ENCODE peak calls at places on chromosome 21, in four cellular contexts. J, D, W and F are unnamed samples.
A peak's percentile ranks its signal among the peaks of the same experiment; 100 is the strongest.

GRCh38 chr21:36419241-36419640 is 34.0 kb downstream of the CHAF1B start:
- DNase-seq in J (no peak), D (no peak), W (no peak), F (no peak)

GRCh38 chr21:31298618-31299269 is 45.3 kb downstream of the TIAM1 start:
- DNase-seq in J (no peak), D (no peak), W (no peak), F (no peak)

GRCh38 chr21:45102391-45102932 is 28.1 kb downstream of the ADARB1 start:
- DNase-seq in J (peak; percentile 68), D (no peak), W (no peak), F (no peak)

GRCh38 chr21:30240661-30241060 is 24.8 kb upstream of the CLDN8 start:
- DNase-seq in J (no peak), D (no peak), W (no peak), F (no peak)

GRCh38 chr21:45818276-45818903 is 163.2 kb upstream of the COL6A1 start:
- DNase-seq in J (peak; percentile 90), D (no peak), W (peak; percentile 55), F (no peak)

GRCh38 chr21:34639882-34640788 is 25.2 kb upstream of the RCAN1 start:
- DNase-seq in J (peak; percentile 31), D (peak; percentile 27), W (peak; percentile 13), F (no peak)

GRCh38 chr21:39118604-39119215 is 64.5 kb downstream of the PSMG1 start:
- DNase-seq in J (no peak), D (no peak), W (no peak), F (no peak)

GRCh38 chr21:44285547-44285992 is at the start of gene AIRE:
- DNase-seq in J (no peak), D (no peak), W (no peak), F (no peak)

GRCh38 chr21:43721939-43722338 is 3.0 kb downstream of the PDXK start:
- DNase-seq in J (no peak), D (no peak), W (no peak), F (no peak)